ENCODE peak calls at places on chromosomes 7 and 10, in nine cellular contexts. One of them, this sample, is unnamed.

GRCh38 chr10:104308439-104308903 is 29.8 kb downstream of the ITPRIP start:
- DNase-seq in NCI-H2081: no peak
- DNase-seq in effector CD4-positive, alpha-beta T cell: no peak
- DNase-seq in dorsolateral prefrontal cortex: no peak
- DNase-seq in astrocyte of the cerebellum: no peak
- DNase-seq in activated naive CD4-positive, alpha-beta T cell treated with anti-CD3 and anti-CD28 coated beads for 36 hours: peak; percentile 58
- DNase-seq in A673: no peak
- DNase-seq in left ventricle myocardium inferior: no peak
- DNase-seq in NCI-H460: no peak
- DNase-seq in this sample: no peak

GRCh38 chr7:138667535-138667934 is 33.6 kb downstream of the SVOPL start:
- DNase-seq in left ventricle myocardium inferior: no peak
- DNase-seq in NCI-H460: no peak
- DNase-seq in activated naive CD4-positive, alpha-beta T cell treated with anti-CD3 and anti-CD28 coated beads for 36 hours: peak; percentile 27
- DNase-seq in effector CD4-positive, alpha-beta T cell: no peak
- DNase-seq in A673: no peak
- DNase-seq in astrocyte of the cerebellum: no peak
- DNase-seq in dorsolateral prefrontal cortex: no peak
- DNase-seq in NCI-H2081: no peak
- DNase-seq in this sample: no peak

GRCh38 chr10:88190123-88190522 is 326.7 kb downstream of the PTEN start:
- DNase-seq in NCI-H460: no peak
- DNase-seq in dorsolateral prefrontal cortex: no peak
- DNase-seq in A673: no peak
- DNase-seq in activated naive CD4-positive, alpha-beta T cell treated with anti-CD3 and anti-CD28 coated beads for 36 hours: no peak
- DNase-seq in left ventricle myocardium inferior: no peak
- DNase-seq in astrocyte of the cerebellum: no peak
- DNase-seq in NCI-H2081: no peak
- DNase-seq in effector CD4-positive, alpha-beta T cell: no peak
- DNase-seq in this sample: no peak

GRCh38 chr7:71772783-71773182 is 639.4 kb downstream of the CALN1 start:
- DNase-seq in dorsolateral prefrontal cortex: no peak
- DNase-seq in A673: no peak
- DNase-seq in activated naive CD4-positive, alpha-beta T cell treated with anti-CD3 and anti-CD28 coated beads for 36 hours: no peak
- DNase-seq in NCI-H460: no peak
- DNase-seq in NCI-H2081: no peak
- DNase-seq in effector CD4-positive, alpha-beta T cell: no peak
- DNase-seq in astrocyte of the cerebellum: no peak
- DNase-seq in left ventricle myocardium inferior: no peak
- DNase-seq in this sample: no peak

GRCh38 chr7:21299766-21300165 is 128.1 kb upstream of the SP4 start:
- DNase-seq in dorsolateral prefrontal cortex: no peak
- DNase-seq in activated naive CD4-positive, alpha-beta T cell treated with anti-CD3 and anti-CD28 coated beads for 36 hours: no peak
- DNase-seq in left ventricle myocardium inferior: no peak
- DNase-seq in A673: no peak
- DNase-seq in effector CD4-positive, alpha-beta T cell: no peak
- DNase-seq in NCI-H460: no peak
- DNase-seq in NCI-H2081: no peak
- DNase-seq in astrocyte of the cerebellum: no peak
- DNase-seq in this sample: no peak

GRCh38 chr10:93074597-93075368 is 1.1 kb downstream of the CYP26A1 start:
- DNase-seq in NCI-H2081: no peak
- DNase-seq in activated naive CD4-positive, alpha-beta T cell treated with anti-CD3 and anti-CD28 coated beads for 36 hours: no peak
- DNase-seq in left ventricle myocardium inferior: no peak
- DNase-seq in A673: no peak
- DNase-seq in astrocyte of the cerebellum: no peak
- DNase-seq in NCI-H460: no peak
- DNase-seq in dorsolateral prefrontal cortex: no peak
- DNase-seq in effector CD4-positive, alpha-beta T cell: no peak
- DNase-seq in this sample: no peak

GRCh38 chr10:63481815-63482421 is 16.1 kb upstream of the JMJD1C start:
- DNase-seq in dorsolateral prefrontal cortex: no peak
- DNase-seq in NCI-H460: no peak
- DNase-seq in A673: no peak
- DNase-seq in astrocyte of the cerebellum: no peak
- DNase-seq in NCI-H2081: no peak
- DNase-seq in left ventricle myocardium inferior: no peak
- DNase-seq in effector CD4-positive, alpha-beta T cell: no peak
- DNase-seq in activated naive CD4-positive, alpha-beta T cell treated with anti-CD3 and anti-CD28 coated beads for 36 hours: no peak
- DNase-seq in this sample: no peak

GRCh38 chr10:11745045-11745444 is 2.9 kb downstream of the ECHDC3 start:
- DNase-seq in effector CD4-positive, alpha-beta T cell: no peak
- DNase-seq in astrocyte of the cerebellum: no peak
- DNase-seq in activated naive CD4-positive, alpha-beta T cell treated with anti-CD3 and anti-CD28 coated beads for 36 hours: no peak
- DNase-seq in A673: no peak
- DNase-seq in NCI-H460: no peak
- DNase-seq in left ventricle myocardium inferior: no peak
- DNase-seq in NCI-H2081: no peak
- DNase-seq in dorsolateral prefrontal cortex: no peak
- DNase-seq in this sample: no peak

GRCh38 chr10:110725809-110726641 is 81.9 kb downstream of the RBM20 start:
- DNase-seq in effector CD4-positive, alpha-beta T cell: no peak
- DNase-seq in left ventricle myocardium inferior: no peak
- DNase-seq in activated naive CD4-positive, alpha-beta T cell treated with anti-CD3 and anti-CD28 coated beads for 36 hours: no peak
- DNase-seq in NCI-H460: no peak
- DNase-seq in astrocyte of the cerebellum: no peak
- DNase-seq in dorsolateral prefrontal cortex: no peak
- DNase-seq in NCI-H2081: no peak
- DNase-seq in A673: no peak
- DNase-seq in this sample: no peak

GRCh38 chr7:135200824-135201331 is 10.4 kb downstream of the WDR91 start:
- DNase-seq in activated naive CD4-positive, alpha-beta T cell treated with anti-CD3 and anti-CD28 coated beads for 36 hours: no peak
- DNase-seq in NCI-H2081: no peak
- DNase-seq in A673: no peak
- DNase-seq in astrocyte of the cerebellum: peak; percentile 36
- DNase-seq in NCI-H460: no peak
- DNase-seq in dorsolateral prefrontal cortex: no peak
- DNase-seq in effector CD4-positive, alpha-beta T cell: no peak
- DNase-seq in left ventricle myocardium inferior: no peak
- DNase-seq in this sample: no peak

GRCh38 chr10:73456187-73456890 is 23.0 kb upstream of the MSS51 start:
- DNase-seq in dorsolateral prefrontal cortex: no peak
- DNase-seq in A673: no peak
- DNase-seq in NCI-H2081: no peak
- DNase-seq in astrocyte of the cerebellum: no peak
- DNase-seq in NCI-H460: no peak
- DNase-seq in effector CD4-positive, alpha-beta T cell: no peak
- DNase-seq in activated naive CD4-positive, alpha-beta T cell treated with anti-CD3 and anti-CD28 coated beads for 36 hours: no peak
- DNase-seq in left ventricle myocardium inferior: no peak
- DNase-seq in this sample: no peak

GRCh38 chr7:80374321-80374720 is 137.5 kb downstream of the GNAT3 start:
- DNase-seq in activated naive CD4-positive, alpha-beta T cell treated with anti-CD3 and anti-CD28 coated beads for 36 hours: no peak
- DNase-seq in A673: no peak
- DNase-seq in dorsolateral prefrontal cortex: no peak
- DNase-seq in effector CD4-positive, alpha-beta T cell: no peak
- DNase-seq in NCI-H460: no peak
- DNase-seq in left ventricle myocardium inferior: no peak
- DNase-seq in astrocyte of the cerebellum: no peak
- DNase-seq in NCI-H2081: no peak
- DNase-seq in this sample: no peak

GRCh38 chr7:158649279-158649678 is 55.3 kb downstream of the NCAPG2 start:
- DNase-seq in activated naive CD4-positive, alpha-beta T cell treated with anti-CD3 and anti-CD28 coated beads for 36 hours: no peak
- DNase-seq in effector CD4-positive, alpha-beta T cell: no peak
- DNase-seq in NCI-H2081: no peak
- DNase-seq in NCI-H460: peak; percentile 62
- DNase-seq in astrocyte of the cerebellum: peak; percentile 82
- DNase-seq in left ventricle myocardium inferior: no peak
- DNase-seq in dorsolateral prefrontal cortex: no peak
- DNase-seq in A673: peak; percentile 25
- DNase-seq in this sample: no peak

GRCh38 chr10:78804356-78805032 is 264.3 kb upstream of the ZMIZ1 start:
- DNase-seq in effector CD4-positive, alpha-beta T cell: no peak
- DNase-seq in dorsolateral prefrontal cortex: no peak
- DNase-seq in activated naive CD4-positive, alpha-beta T cell treated with anti-CD3 and anti-CD28 coated beads for 36 hours: no peak
- DNase-seq in NCI-H2081: no peak
- DNase-seq in astrocyte of the cerebellum: no peak
- DNase-seq in left ventricle myocardium inferior: peak; percentile 57
- DNase-seq in A673: no peak
- DNase-seq in NCI-H460: no peak
- DNase-seq in this sample: no peak

GRCh38 chr10:104391150-104391968 is 37.7 kb downstream of the CFAP58 start:
- DNase-seq in A673: no peak
- DNase-seq in activated naive CD4-positive, alpha-beta T cell treated with anti-CD3 and anti-CD28 coated beads for 36 hours: no peak
- DNase-seq in effector CD4-positive, alpha-beta T cell: no peak
- DNase-seq in dorsolateral prefrontal cortex: no peak
- DNase-seq in NCI-H460: no peak
- DNase-seq in NCI-H2081: no peak
- DNase-seq in astrocyte of the cerebellum: no peak
- DNase-seq in left ventricle myocardium inferior: no peak
- DNase-seq in this sample: no peak

GRCh38 chr7:158272509-158273137 is 315.0 kb downstream of the PTPRN2 start:
- DNase-seq in A673: no peak
- DNase-seq in activated naive CD4-positive, alpha-beta T cell treated with anti-CD3 and anti-CD28 coated beads for 36 hours: no peak
- DNase-seq in astrocyte of the cerebellum: no peak
- DNase-seq in dorsolateral prefrontal cortex: no peak
- DNase-seq in left ventricle myocardium inferior: no peak
- DNase-seq in effector CD4-positive, alpha-beta T cell: no peak
- DNase-seq in NCI-H460: no peak
- DNase-seq in NCI-H2081: no peak
- DNase-seq in this sample: no peak

GRCh38 chr10:3887404-3887803 is 102.4 kb upstream of the KLF6 start:
- DNase-seq in left ventricle myocardium inferior: no peak
- DNase-seq in NCI-H460: no peak
- DNase-seq in activated naive CD4-positive, alpha-beta T cell treated with anti-CD3 and anti-CD28 coated beads for 36 hours: no peak
- DNase-seq in A673: no peak
- DNase-seq in astrocyte of the cerebellum: no peak
- DNase-seq in dorsolateral prefrontal cortex: no peak
- DNase-seq in NCI-H2081: no peak
- DNase-seq in effector CD4-positive, alpha-beta T cell: no peak
- DNase-seq in this sample: no peak

GRCh38 chr7:21327422-21328191 is 100.3 kb upstream of the SP4 start:
- DNase-seq in left ventricle myocardium inferior: no peak
- DNase-seq in effector CD4-positive, alpha-beta T cell: no peak
- DNase-seq in activated naive CD4-positive, alpha-beta T cell treated with anti-CD3 and anti-CD28 coated beads for 36 hours: no peak
- DNase-seq in astrocyte of the cerebellum: no peak
- DNase-seq in A673: no peak
- DNase-seq in dorsolateral prefrontal cortex: no peak
- DNase-seq in NCI-H2081: no peak
- DNase-seq in NCI-H460: no peak
- DNase-seq in this sample: no peak

This sample was measured in nucleus accumbens.